ENCODE peak calls at places on chromosomes 11 and 22, in seven cellular contexts. P is heart left ventricle, K is PC-9, I is pancreas, Y is gastrocnemius medialis, S is GM12878, G is endodermal cell. U is an unnamed sample.

GRCh38 chr11:11626128-11626527 is 4.3 kb upstream of the GALNT18 start:
- DNase-seq in P (no peak), K (no peak), I (no peak), Y (no peak), S (no peak), G (no peak), U (no peak)

GRCh38 chr11:134843735-134844134 is 431.7 kb upstream of the B3GAT1 start:
- DNase-seq in P (no peak), K (no peak), I (no peak), Y (no peak), S (no peak), G (no peak), U (no peak)

GRCh38 chr11:44611687-44612437 is 46.4 kb downstream of the CD82 start:
- DNase-seq in P (no peak), K (no peak), I (no peak), Y (no peak), S (peak), G (no peak), U (no peak)

GRCh38 chr11:125364085-125364822 is 131.8 kb downstream of the FEZ1 start:
- DNase-seq in P (no peak), K (no peak), I (no peak), Y (no peak), S (no peak), G (no peak), U (no peak)

GRCh38 chr11:68314886-68315580 is 2.6 kb downstream of the LRP5 start:
- DNase-seq in P (no peak), K (peak), I (no peak), Y (no peak), S (no peak), G (no peak), U (no peak)

GRCh38 chr11:7749456-7749855 is 43.2 kb upstream of the OVCH2 start:
- DNase-seq in P (no peak), K (no peak), I (no peak), Y (no peak), S (no peak), G (no peak), U (no peak)

GRCh38 chr11:44609028-44609782 is 43.7 kb downstream of the CD82 start:
- DNase-seq in P (no peak), K (no peak), I (no peak), Y (no peak), S (peak), G (no peak), U (no peak)

GRCh38 chr11:64297722-64298358 is 2.3 kb upstream of the CATSPERZ start:
- DNase-seq in P (no peak), K (no peak), I (no peak), Y (no peak), S (no peak), G (no peak), U (no peak)

GRCh38 chr11:64131657-64132387 is 34.1 kb downstream of the MACROD1 start:
- DNase-seq in P (no peak), K (no peak), I (no peak), Y (no peak), S (no peak), G (no peak), U (no peak)

GRCh38 chr11:127898422-127899365 is 688.7 kb downstream of the ETS1 start:
- DNase-seq in P (no peak), K (no peak), I (no peak), Y (no peak), S (no peak), G (no peak), U (no peak)

GRCh38 chr11:117232911-117233409 is 489 bp downstream of the RNF214 start:
- DNase-seq in P (peak), K (no peak), I (peak), Y (no peak), S (no peak), G (peak), U (no peak)

GRCh38 chr11:68525930-68526329 is 65.4 kb downstream of the PPP6R3 start:
- DNase-seq in P (no peak), K (no peak), I (no peak), Y (no peak), S (no peak), G (no peak), U (no peak)

GRCh38 chr11:106386519-106386918 is 309.1 kb downstream of the AASDHPPT start:
- DNase-seq in P (no peak), K (no peak), I (no peak), Y (no peak), S (no peak), G (no peak), U (no peak)

GRCh38 chr11:34433899-34434298 is 4.8 kb upstream of the CAT start:
- DNase-seq in P (no peak), K (no peak), I (no peak), Y (no peak), S (no peak), G (no peak), U (no peak)

GRCh38 chr22:49827307-49827852 is 293 bp downstream of the BRD1 start:
- DNase-seq in P (no peak), K (no peak), I (no peak), Y (no peak), S (no peak), G (no peak), U (no peak)

GRCh38 chr22:49324527-49325491 is 502.9 kb downstream of the BRD1 start:
- DNase-seq in P (peak), K (no peak), I (peak), Y (no peak), S (no peak), G (peak), U (no peak)

GRCh38 chr22:37661160-37661924 is 2.8 kb downstream of the PDXP start:
- DNase-seq in P (no peak), K (no peak), I (no peak), Y (no peak), S (no peak), G (peak), U (no peak)

GRCh38 chr11:120390585-120390922 is 54.3 kb downstream of the ARHGEF12 start:
- DNase-seq in P (no peak), K (no peak), I (no peak), Y (no peak), S (no peak), G (no peak), U (no peak)

GRCh38 chr22:33271390-33272161 is 213.4 kb upstream of the SYN3 start:
- DNase-seq in P (peak), K (no peak), I (peak), Y (peak), S (peak), G (no peak), U (peak)

GRCh38 chr11:105609341-105609781 is 512 bp upstream of the GRIA4 start:
- DNase-seq in P (no peak), K (no peak), I (peak), Y (no peak), S (no peak), G (peak), U (no peak)

GRCh38 chr22:33180371-33180770 is 122.2 kb upstream of the SYN3 start:
- DNase-seq in P (no peak), K (no peak), I (no peak), Y (no peak), S (no peak), G (no peak), U (no peak)

GRCh38 chr22:49026476-49027121 is 801.1 kb downstream of the BRD1 start:
- DNase-seq in P (no peak), K (no peak), I (peak), Y (no peak), S (no peak), G (peak), U (no peak)

GRCh38 chr11:88050247-88050646 is 125.0 kb downstream of the RAB38 start:
- DNase-seq in P (no peak), K (no peak), I (no peak), Y (no peak), S (no peak), G (no peak), U (no peak)

GRCh38 chr11:45489281-45489906 is 176.0 kb downstream of the CHST1 start:
- DNase-seq in P (no peak), K (no peak), I (no peak), Y (no peak), S (no peak), G (peak), U (no peak)

GRCh38 chr22:45155050-45155840 is 8.5 kb upstream of the NUP50 start:
- DNase-seq in P (no peak), K (no peak), I (no peak), Y (no peak), S (no peak), G (no peak), U (no peak)

GRCh38 chr11:104352036-104352435 is 188.1 kb upstream of the PDGFD start:
- DNase-seq in P (no peak), K (no peak), I (no peak), Y (no peak), S (no peak), G (no peak), U (no peak)

GRCh38 chr11:95419915-95420314 is 188.9 kb upstream of the SESN3 start:
- DNase-seq in P (no peak), K (no peak), I (no peak), Y (no peak), S (no peak), G (no peak), U (no peak)

GRCh38 chr11:128227466-128227865 is 359.9 kb downstream of the ETS1 start:
- DNase-seq in P (no peak), K (no peak), I (no peak), Y (no peak), S (no peak), G (no peak), U (no peak)

GRCh38 chr11:117495357-117495756 is 167.7 kb downstream of the CEP164 start:
- DNase-seq in P (no peak), K (no peak), I (no peak), Y (no peak), S (no peak), G (no peak), U (no peak)

GRCh38 chr11:8168485-8169257 is at the start of gene RIC3:
- DNase-seq in P (no peak), K (no peak), I (peak), Y (no peak), S (no peak), G (peak), U (no peak)

GRCh38 chr11:34655335-34656008 is 34.6 kb downstream of the EHF start:
- DNase-seq in P (no peak), K (no peak), I (no peak), Y (no peak), S (no peak), G (no peak), U (no peak)

DNA sequence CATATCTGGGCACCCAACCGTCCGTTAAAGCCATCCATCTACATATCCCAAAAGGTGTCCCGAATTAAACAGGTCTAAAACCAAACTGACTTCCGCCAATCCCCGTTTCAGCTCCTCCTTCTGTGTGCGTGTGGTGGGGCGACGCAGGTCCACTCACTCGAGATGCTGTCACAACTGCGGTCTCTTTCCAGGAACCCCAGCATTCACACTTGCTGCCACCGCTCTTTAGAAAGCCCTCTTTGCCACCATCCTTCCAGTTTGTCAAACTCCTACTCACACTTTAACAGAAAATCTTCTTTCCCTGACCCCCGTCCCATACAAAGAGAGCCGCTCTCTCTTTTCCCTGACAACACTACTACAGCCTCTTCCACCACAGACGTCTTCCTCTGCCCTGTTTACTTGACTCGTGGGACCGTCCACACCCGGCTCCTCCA is 467 bp downstream of the ESS2 start:
- DNase-seq in P (no peak), K (no peak), I (no peak), Y (no peak), S (no peak), G (no peak), U (no peak)
- H3K27ac ChIP-seq in P (peak), K (no peak), I (peak), Y (peak), S (peak), G (peak), U (peak)

DNA sequence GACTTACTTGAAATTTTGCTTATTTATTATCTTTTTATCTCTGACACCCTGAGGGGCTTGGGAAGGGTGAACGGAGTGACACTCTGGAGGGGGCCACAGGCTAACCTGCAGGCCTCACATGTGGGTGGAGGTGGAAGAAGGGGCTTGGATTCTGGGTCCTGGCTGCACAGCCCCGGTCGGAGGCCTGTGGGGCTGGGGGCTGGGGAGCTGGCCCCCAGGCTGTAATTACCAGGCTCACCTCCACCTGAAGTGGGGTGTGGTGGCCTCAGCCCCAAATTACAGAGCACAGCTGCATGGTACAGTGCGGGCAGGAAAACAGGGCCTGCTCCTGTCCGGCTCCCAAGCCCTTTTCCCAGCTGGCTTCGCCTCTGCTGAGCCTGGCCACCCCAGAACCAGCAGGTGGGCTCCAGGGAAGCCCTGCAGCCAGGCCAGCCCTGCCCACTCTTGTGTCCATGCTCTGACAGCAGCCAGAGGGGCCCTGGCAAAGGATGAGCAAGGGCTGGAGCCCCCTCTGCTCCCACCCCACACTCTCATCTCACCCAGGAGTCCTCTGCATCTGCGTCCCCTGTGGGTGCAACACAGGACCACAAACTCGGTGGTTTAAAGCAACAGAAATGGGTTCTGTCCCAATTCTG is 48.0 kb downstream of the IGF2 start:
- DNase-seq in P (no peak), K (no peak), I (peak), Y (no peak), S (no peak), G (peak), U (no peak)
- H3K27ac ChIP-seq in P (no peak), K (no peak), I (no peak), Y (no peak), S (no peak), G (no peak), U (no peak)

GRCh38 chr11:114168086-114168448 is 108.6 kb downstream of the ZBTB16 start:
- DNase-seq in P (no peak), K (no peak), I (no peak), Y (no peak), S (no peak), G (no peak), U (no peak)

GRCh38 chr11:114167355-114168085 is 108.0 kb downstream of the ZBTB16 start:
- DNase-seq in P (no peak), K (no peak), I (no peak), Y (no peak), S (no peak), G (no peak), U (no peak)

GRCh38 chr11:114166897-114167323 is 107.4 kb downstream of the ZBTB16 start:
- DNase-seq in P (no peak), K (peak), I (no peak), Y (no peak), S (no peak), G (no peak), U (no peak)

GRCh38 chr11:114165326-114166230 is 106.1 kb downstream of the ZBTB16 start:
- DNase-seq in P (no peak), K (no peak), I (no peak), Y (no peak), S (no peak), G (no peak), U (no peak)

GRCh38 chr11:114166389-114166788 is 106.9 kb downstream of the ZBTB16 start:
- DNase-seq in P (no peak), K (no peak), I (no peak), Y (no peak), S (no peak), G (no peak), U (no peak)
- H3K27ac ChIP-seq in P (peak), K (no peak), I (no peak), Y (peak), S (no peak), G (peak), U (peak)

GRCh38 chr11:61336171-61336935 is 3.3 kb downstream of the TKFC start:
- DNase-seq in P (peak), K (peak), I (peak), Y (peak), S (peak), G (peak), U (no peak)
- H3K27ac ChIP-seq in P (peak), K (peak), I (peak), Y (peak), S (peak), G (peak), U (no peak)

GRCh38 chr11:27217496-27217895 is 145.5 kb downstream of the CCDC34 start:
- DNase-seq in P (no peak), K (no peak), I (no peak), Y (no peak), S (no peak), G (no peak), U (no peak)
- H3K27ac ChIP-seq in P (peak), K (peak), I (no peak), Y (peak), S (no peak), G (no peak), U (no peak)

GRCh38 chr11:335779-336665 is 15.4 kb upstream of the IFITM3 start:
- DNase-seq in P (no peak), K (no peak), I (no peak), Y (no peak), S (no peak), G (no peak), U (no peak)
- H3K27ac ChIP-seq in P (peak), K (no peak), I (no peak), Y (peak), S (no peak), G (peak), U (peak)

GRCh38 chr22:35637943-35638342 is 10.3 kb upstream of the APOL6 start:
- DNase-seq in P (no peak), K (no peak), I (no peak), Y (no peak), S (no peak), G (no peak), U (no peak)
- H3K27ac ChIP-seq in P (peak), K (no peak), I (no peak), Y (peak), S (no peak), G (no peak), U (peak)